ENCODE peak calls at places on chromosomes 16 and 17, in ten cellular contexts. One of them, this sample, is unnamed.

GRCh38 chr16:56589141-56590039 is at the start of gene MT3:
- DNase-seq in EL: peak
- DNase-seq in neural crest cell: no peak
- DNase-seq in bronchial epithelial cell: no peak
- DNase-seq in WTC11: peak
- DNase-seq in NCI-H2029 treated with DMSO at 0.1 percent for 48 hours: no peak
- DNase-seq in small intestine: no peak
- DNase-seq in COR-L47: peak
- DNase-seq in RPMI7951: peak
- DNase-seq in brain pericyte: no peak
- DNase-seq in this sample: peak

GRCh38 chr16:21156767-21157467 is 1.6 kb upstream of the LDAF1 start:
- DNase-seq in EL: peak
- DNase-seq in neural crest cell: peak
- DNase-seq in bronchial epithelial cell: peak
- DNase-seq in WTC11: peak
- DNase-seq in NCI-H2029 treated with DMSO at 0.1 percent for 48 hours: peak
- DNase-seq in small intestine: peak
- DNase-seq in COR-L47: peak
- DNase-seq in RPMI7951: peak
- DNase-seq in brain pericyte: no peak
- DNase-seq in this sample: peak

GRCh38 chr16:65967376-65967775 is 399.1 kb upstream of the CDH5 start:
- DNase-seq in EL: peak
- DNase-seq in neural crest cell: no peak
- DNase-seq in bronchial epithelial cell: no peak
- DNase-seq in WTC11: no peak
- DNase-seq in NCI-H2029 treated with DMSO at 0.1 percent for 48 hours: no peak
- DNase-seq in small intestine: no peak
- DNase-seq in COR-L47: no peak
- DNase-seq in RPMI7951: peak
- DNase-seq in brain pericyte: no peak
- DNase-seq in this sample: no peak

GRCh38 chr17:50267074-50267841 is 7.0 kb upstream of the TMEM92 start:
- DNase-seq in EL: peak
- DNase-seq in neural crest cell: no peak
- DNase-seq in bronchial epithelial cell: no peak
- DNase-seq in WTC11: no peak
- DNase-seq in NCI-H2029 treated with DMSO at 0.1 percent for 48 hours: no peak
- DNase-seq in small intestine: no peak
- DNase-seq in COR-L47: no peak
- DNase-seq in RPMI7951: peak
- DNase-seq in brain pericyte: no peak
- DNase-seq in this sample: peak

GRCh38 chr17:47850692-47851573 is at the start of gene SP6:
- DNase-seq in EL: peak
- DNase-seq in neural crest cell: peak
- DNase-seq in bronchial epithelial cell: peak
- DNase-seq in WTC11: peak
- DNase-seq in NCI-H2029 treated with DMSO at 0.1 percent for 48 hours: peak
- DNase-seq in small intestine: peak
- DNase-seq in COR-L47: peak
- DNase-seq in RPMI7951: peak
- DNase-seq in brain pericyte: no peak
- DNase-seq in this sample: peak

GRCh38 chr17:20989481-20989880 is 53.3 kb downstream of the USP22 start:
- DNase-seq in EL: no peak
- DNase-seq in neural crest cell: no peak
- DNase-seq in bronchial epithelial cell: no peak
- DNase-seq in WTC11: no peak
- DNase-seq in NCI-H2029 treated with DMSO at 0.1 percent for 48 hours: no peak
- DNase-seq in small intestine: no peak
- DNase-seq in COR-L47: no peak
- DNase-seq in RPMI7951: no peak
- DNase-seq in brain pericyte: no peak
- DNase-seq in this sample: no peak

GRCh38 chr17:53627511-53627910 is 195.2 kb upstream of the KIF2B start:
- DNase-seq in EL: peak
- DNase-seq in neural crest cell: no peak
- DNase-seq in bronchial epithelial cell: peak
- DNase-seq in WTC11: no peak
- DNase-seq in NCI-H2029 treated with DMSO at 0.1 percent for 48 hours: no peak
- DNase-seq in small intestine: no peak
- DNase-seq in COR-L47: no peak
- DNase-seq in RPMI7951: peak
- DNase-seq in brain pericyte: no peak
- DNase-seq in this sample: no peak

GRCh38 chr16:86854895-86855294 is 276.5 kb downstream of the FOXL1 start:
- DNase-seq in EL: peak
- DNase-seq in neural crest cell: no peak
- DNase-seq in bronchial epithelial cell: peak
- DNase-seq in WTC11: no peak
- DNase-seq in NCI-H2029 treated with DMSO at 0.1 percent for 48 hours: no peak
- DNase-seq in small intestine: no peak
- DNase-seq in COR-L47: no peak
- DNase-seq in RPMI7951: peak
- DNase-seq in brain pericyte: no peak
- DNase-seq in this sample: peak

GRCh38 chr16:17446661-17447060 is 24.1 kb downstream of the XYLT1 start:
- DNase-seq in EL: no peak
- DNase-seq in neural crest cell: no peak
- DNase-seq in bronchial epithelial cell: no peak
- DNase-seq in WTC11: no peak
- DNase-seq in NCI-H2029 treated with DMSO at 0.1 percent for 48 hours: no peak
- DNase-seq in small intestine: no peak
- DNase-seq in COR-L47: no peak
- DNase-seq in RPMI7951: no peak
- DNase-seq in brain pericyte: no peak
- DNase-seq in this sample: no peak

GRCh38 chr16:19143241-19143640 is 24.8 kb upstream of the SYT17 start:
- DNase-seq in EL: no peak
- DNase-seq in neural crest cell: no peak
- DNase-seq in bronchial epithelial cell: peak
- DNase-seq in WTC11: no peak
- DNase-seq in NCI-H2029 treated with DMSO at 0.1 percent for 48 hours: no peak
- DNase-seq in small intestine: no peak
- DNase-seq in COR-L47: no peak
- DNase-seq in RPMI7951: no peak
- DNase-seq in brain pericyte: no peak
- DNase-seq in this sample: no peak

GRCh38 chr16:63461248-63461841 is 1425.1 kb upstream of the CDH8 start:
- DNase-seq in EL: peak
- DNase-seq in neural crest cell: peak
- DNase-seq in bronchial epithelial cell: peak
- DNase-seq in WTC11: peak
- DNase-seq in NCI-H2029 treated with DMSO at 0.1 percent for 48 hours: peak
- DNase-seq in small intestine: peak
- DNase-seq in COR-L47: peak
- DNase-seq in RPMI7951: peak
- DNase-seq in brain pericyte: peak
- DNase-seq in this sample: peak

GRCh38 chr16:85891033-85891775 is 7.8 kb upstream of the IRF8 start:
- DNase-seq in EL: peak
- DNase-seq in neural crest cell: no peak
- DNase-seq in bronchial epithelial cell: peak
- DNase-seq in WTC11: no peak
- DNase-seq in NCI-H2029 treated with DMSO at 0.1 percent for 48 hours: peak
- DNase-seq in small intestine: peak
- DNase-seq in COR-L47: no peak
- DNase-seq in RPMI7951: peak
- DNase-seq in brain pericyte: no peak
- DNase-seq in this sample: peak

GRCh38 chr17:28225271-28225670 is 93.7 kb upstream of the TMEM97 start:
- DNase-seq in EL: no peak
- DNase-seq in neural crest cell: no peak
- DNase-seq in bronchial epithelial cell: no peak
- DNase-seq in WTC11: no peak
- DNase-seq in NCI-H2029 treated with DMSO at 0.1 percent for 48 hours: no peak
- DNase-seq in small intestine: no peak
- DNase-seq in COR-L47: no peak
- DNase-seq in RPMI7951: no peak
- DNase-seq in brain pericyte: no peak
- DNase-seq in this sample: no peak

GRCh38 chr16:71618429-71618828 is 7.6 kb upstream of the MARVELD3 start:
- DNase-seq in EL: no peak
- DNase-seq in neural crest cell: no peak
- DNase-seq in bronchial epithelial cell: no peak
- DNase-seq in WTC11: no peak
- DNase-seq in NCI-H2029 treated with DMSO at 0.1 percent for 48 hours: no peak
- DNase-seq in small intestine: no peak
- DNase-seq in COR-L47: no peak
- DNase-seq in RPMI7951: no peak
- DNase-seq in brain pericyte: no peak
- DNase-seq in this sample: no peak

This sample was measured in hepatocyte.